ENCODE peak calls at places on chromosomes 5 and 9, in six cellular contexts. L, Z, A, G, J and S are unnamed samples.

GRCh38 chr5:17019324-17019723 is 83.2 kb upstream of the MYO10 start:
- DNase-seq in L (no peak), Z (no peak), A (no peak), G (no peak), J (no peak), S (no peak)

GRCh38 chr5:96079075-96079474 is 117.4 kb upstream of the ELL2 start:
- DNase-seq in L (no peak), Z (peak), A (no peak), G (no peak), J (no peak), S (peak)

GRCh38 chr5:142686210-142686734 is 382 bp upstream of the FGF1 start:
- DNase-seq in L (no peak), Z (peak), A (no peak), G (peak), J (no peak), S (no peak)

GRCh38 chr9:134267305-134268265 is 58.7 kb upstream of the RXRA start:
- DNase-seq in L (no peak), Z (no peak), A (no peak), G (no peak), J (no peak), S (no peak)

GRCh38 chr5:138536665-138537315 is 6.2 kb downstream of the ETF1 start:
- DNase-seq in L (peak), Z (peak), A (no peak), G (no peak), J (no peak), S (no peak)

GRCh38 chr9:137556069-137556838 is 4.6 kb downstream of the MRPL41 start:
- DNase-seq in L (no peak), Z (peak), A (no peak), G (no peak), J (peak), S (no peak)

GRCh38 chr5:115850771-115851416 is 9.2 kb downstream of the AP3S1 start:
- DNase-seq in L (no peak), Z (no peak), A (no peak), G (no peak), J (no peak), S (no peak)

GRCh38 chr9:133960568-133961129 is 31.5 kb downstream of the VAV2 start:
- DNase-seq in L (peak), Z (no peak), A (no peak), G (peak), J (peak), S (no peak)

GRCh38 chr9:117160254-117160653 is 254.6 kb downstream of the ASTN2 start:
- DNase-seq in L (no peak), Z (peak), A (no peak), G (no peak), J (no peak), S (no peak)

GRCh38 chr5:71972777-71973473 is 134.3 kb upstream of the MAP1B start:
- DNase-seq in L (no peak), Z (no peak), A (no peak), G (no peak), J (no peak), S (no peak)

GRCh38 chr5:150066901-150067396 is 19.4 kb downstream of the CSF1R start:
- DNase-seq in L (no peak), Z (no peak), A (no peak), G (no peak), J (no peak), S (no peak)

GRCh38 chr5:156310115-156310514 is 16.8 kb upstream of the SGCD start:
- DNase-seq in L (no peak), Z (no peak), A (no peak), G (no peak), J (no peak), S (no peak)

GRCh38 chr5:59390074-59390659 is 503.4 kb downstream of the PDE4D start:
- DNase-seq in L (no peak), Z (peak), A (no peak), G (no peak), J (no peak), S (no peak)

GRCh38 chr5:176632777-176633176 is 2.3 kb downstream of the EIF4E1B start:
- DNase-seq in L (no peak), Z (no peak), A (no peak), G (no peak), J (no peak), S (no peak)

GRCh38 chr5:33595303-33595702 is 154.5 kb downstream of the TARS1 start:
- DNase-seq in L (no peak), Z (no peak), A (no peak), G (no peak), J (no peak), S (no peak)

GRCh38 chr9:115133649-115134048 is 15.7 kb upstream of the TNC start:
- DNase-seq in L (no peak), Z (no peak), A (no peak), G (no peak), J (no peak), S (peak)

GRCh38 chr9:70049236-70049635 is 5.6 kb downstream of the MAMDC2 start:
- DNase-seq in L (no peak), Z (no peak), A (peak), G (no peak), J (peak), S (no peak)

GRCh38 chr9:36319806-36320205 is 61.6 kb upstream of the GNE start:
- DNase-seq in L (no peak), Z (peak), A (peak), G (no peak), J (peak), S (no peak)

GRCh38 chr9:96418074-96418919 is at the start of gene ZNF367:
- DNase-seq in L (peak), Z (peak), A (peak), G (peak), J (peak), S (peak)

GRCh38 chr5:114255275-114255674 is 106.6 kb upstream of the KCNN2 start:
- DNase-seq in L (no peak), Z (no peak), A (no peak), G (no peak), J (no peak), S (no peak)

DNA sequence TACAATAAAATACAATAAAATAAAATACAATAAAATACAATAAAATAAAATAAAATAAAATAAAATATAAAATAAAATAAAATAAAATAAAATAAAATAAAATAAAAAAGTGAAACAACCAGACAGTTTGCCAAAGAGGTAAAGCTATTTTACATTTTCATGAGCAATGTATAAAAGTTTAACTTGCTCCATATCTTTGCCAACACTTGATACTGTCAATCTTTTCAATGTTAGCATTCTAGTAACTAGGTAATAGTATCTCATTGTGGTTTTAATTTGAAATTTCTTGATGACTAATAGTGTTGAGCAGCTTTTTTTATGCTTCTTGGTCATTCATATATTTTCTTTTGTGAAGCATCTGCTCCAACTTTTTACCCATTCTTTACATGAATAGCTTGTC is 17.3 kb downstream of the TTC33 start:
- DNase-seq in L (no peak), Z (no peak), A (no peak), G (no peak), J (no peak), S (no peak)
- H3K4me3 ChIP-seq in L (no peak), Z (no peak), A (no peak), G (no peak), J (no peak), S (no peak)

GRCh38 chr5:91425046-91425445 is 41.9 kb upstream of the ARRDC3 start:
- DNase-seq in L (no peak), Z (no peak), A (no peak), G (no peak), J (no peak), S (no peak)
- H3K4me3 ChIP-seq in L (no peak), Z (no peak), A (no peak), G (no peak), J (no peak), S (no peak)

DNA sequence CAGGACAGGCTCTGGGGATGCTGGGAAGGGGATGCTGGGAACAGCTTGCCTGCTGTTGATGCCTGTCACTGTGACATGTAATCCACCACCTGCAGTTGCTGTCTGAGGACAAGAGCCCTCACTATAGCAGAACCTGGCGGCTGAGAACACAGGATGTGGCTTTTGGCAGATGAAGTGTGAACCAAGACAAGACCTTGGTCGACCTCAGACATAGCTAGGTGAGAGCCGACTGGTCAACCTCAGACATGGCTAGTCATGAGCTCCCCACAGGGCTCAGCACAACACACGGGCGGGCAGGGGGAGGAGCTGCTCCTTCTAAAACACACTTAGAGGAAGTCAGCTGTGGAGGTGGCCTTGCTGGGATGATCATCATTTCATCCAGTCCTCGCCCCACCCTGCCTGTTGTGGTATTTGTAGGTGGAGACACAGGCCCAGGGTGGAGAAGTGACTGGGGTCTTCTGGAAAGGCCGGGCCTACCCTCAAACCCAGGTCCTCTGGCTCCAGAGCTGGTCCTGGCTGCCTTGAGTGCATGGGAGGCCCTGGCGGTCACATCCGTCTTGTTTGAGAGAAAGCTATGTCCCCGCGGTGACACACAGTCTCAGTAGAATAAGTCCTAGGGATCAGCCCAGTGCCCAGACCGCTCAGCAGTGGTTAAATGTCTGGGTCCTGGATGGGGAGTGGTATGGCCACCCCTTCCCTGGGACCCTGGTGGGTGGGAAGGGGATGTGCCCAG is 6.1 kb downstream of the SUSD3 start:
- DNase-seq in L (peak), Z (no peak), A (no peak), G (no peak), J (peak), S (no peak)
- H3K4me3 ChIP-seq in L (peak), Z (no peak), A (no peak), G (no peak), J (no peak), S (no peak)

GRCh38 chr9:111036946-111037743 is 1.1 kb downstream of the LPAR1 start:
- DNase-seq in L (no peak), Z (peak), A (no peak), G (no peak), J (no peak), S (no peak)

GRCh38 chr9:111040494-111040893 is 2.2 kb upstream of the LPAR1 start:
- DNase-seq in L (no peak), Z (no peak), A (no peak), G (no peak), J (no peak), S (no peak)

GRCh38 chr9:111037744-111038335 is 430 bp downstream of the LPAR1 start:
- DNase-seq in L (no peak), Z (peak), A (peak), G (peak), J (peak), S (no peak)

GRCh38 chr9:111039203-111039907 is 1.1 kb upstream of the LPAR1 start:
- DNase-seq in L (no peak), Z (no peak), A (no peak), G (no peak), J (peak), S (no peak)

GRCh38 chr9:111038336-111039202 is at the start of gene LPAR1:
- DNase-seq in L (no peak), Z (peak), A (peak), G (peak), J (peak), S (no peak)
- H3K4me3 ChIP-seq in L (no peak), Z (peak), A (peak), G (peak), J (peak), S (peak)

DNA sequence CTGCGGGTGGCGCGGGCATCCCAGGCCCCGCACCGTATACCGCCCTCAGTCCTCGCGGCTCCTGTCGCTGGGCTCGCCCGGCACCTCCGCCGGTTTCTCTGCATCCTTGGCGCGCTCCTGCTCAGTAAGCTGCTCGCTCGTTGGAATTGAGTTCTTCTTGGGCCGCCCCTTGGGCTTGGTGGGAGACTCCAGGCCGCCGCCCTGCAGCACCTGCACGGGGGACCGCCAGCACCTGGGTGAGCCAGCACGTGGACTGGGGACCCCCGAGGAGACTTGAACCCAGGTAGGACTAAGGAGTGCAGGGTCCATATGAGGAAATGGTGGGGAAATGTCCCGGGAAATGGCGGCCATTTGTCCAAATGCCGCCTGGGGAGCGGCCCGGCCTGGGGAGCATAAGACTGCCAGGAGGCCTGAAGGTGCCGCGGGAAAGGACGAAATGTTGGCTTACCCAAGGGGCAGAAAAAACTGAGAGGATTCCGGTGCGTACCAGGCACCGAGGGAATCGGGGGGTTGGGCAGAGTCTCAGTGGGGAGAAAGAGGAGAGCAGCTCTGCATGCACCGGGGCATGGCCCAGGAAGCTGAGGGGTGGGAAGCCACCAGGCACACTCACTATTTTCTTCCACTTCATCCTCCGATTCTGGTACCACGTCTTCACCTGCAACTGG is 2.9 kb downstream of the BARX1 start:
- DNase-seq in L (no peak), Z (no peak), A (no peak), G (no peak), J (no peak), S (no peak)
- H3K4me3 ChIP-seq in L (peak), Z (no peak), A (peak), G (no peak), J (peak), S (no peak)